ENCODE peak calls at places on chromosomes 6 and 20, in four cellular contexts. M is psoas muscle, K is activated B cell treated with CpG ODN at 0.5 μM for 24 hours, N is GM13977. Q is an unnamed sample.

GRCh38 chr20:25282796-25283195 is 34.9 kb downstream of the PYGB start:
- DNase-seq in M (no peak), K (no peak), N (no peak), Q (no peak)

GRCh38 chr6:83153958-83154357 is 39.1 kb downstream of the PGM3 start:
- DNase-seq in M (no peak), K (no peak), N (no peak), Q (no peak)

GRCh38 chr20:5652626-5653573 is 97.3 kb upstream of the SHLD1 start:
- DNase-seq in M (no peak), K (no peak), N (no peak), Q (no peak)

GRCh38 chr6:4402477-4402976 is 267.2 kb upstream of the ECI2 start:
- DNase-seq in M (peak; percentile 42), K (no peak), N (no peak), Q (no peak)

GRCh38 chr6:42821341-42821668 is 39.5 kb downstream of the BICRAL start:
- DNase-seq in M (no peak), K (no peak), N (no peak), Q (no peak)

GRCh38 chr6:1494671-1495070 is 105.3 kb downstream of the FOXF2 start:
- DNase-seq in M (no peak), K (no peak), N (no peak), Q (no peak)

GRCh38 chr20:62995481-62995880 is 11.3 kb downstream of the BHLHE23 start:
- DNase-seq in M (no peak), K (no peak), N (no peak), Q (no peak)

GRCh38 chr6:106160189-106160588 is 74.1 kb downstream of the PRDM1 start:
- DNase-seq in M (no peak), K (no peak), N (no peak), Q (no peak)

GRCh38 chr6:4522453-4522852 is 253.8 kb upstream of the CDYL start:
- DNase-seq in M (no peak), K (no peak), N (no peak), Q (no peak)

GRCh38 chr20:52190437-52191131 is 995 bp downstream of the ZFP64 start:
- DNase-seq in M (no peak), K (peak; percentile 26), N (peak; percentile 68), Q (peak; percentile 31)

GRCh38 chr6:107105511-107106116 is 9.7 kb downstream of the BEND3 start:
- DNase-seq in M (no peak), K (no peak), N (no peak), Q (peak; percentile 37)

GRCh38 chr20:49579195-49579594 is 11.3 kb upstream of the PTGIS start:
- DNase-seq in M (no peak), K (no peak), N (no peak), Q (no peak)

GRCh38 chr6:138397128-138397814 is 6.8 kb upstream of the HEBP2 start:
- DNase-seq in M (no peak), K (no peak), N (no peak), Q (no peak)

GRCh38 chr20:41231850-41232249 is 85.7 kb downstream of the ZHX3 start:
- DNase-seq in M (no peak), K (no peak), N (no peak), Q (no peak)

GRCh38 chr6:37807656-37808055 is 11.9 kb upstream of the ZFAND3 start:
- DNase-seq in M (peak; percentile 35), K (no peak), N (no peak), Q (no peak)

GRCh38 chr6:13725570-13725969 is 13.9 kb upstream of the RANBP9 start:
- DNase-seq in M (no peak), K (no peak), N (no peak), Q (no peak)

GRCh38 chr20:40688129-40689099 is 622 bp downstream of the MAFB start:
- DNase-seq in M (peak; percentile 43), K (no peak), N (no peak), Q (peak; percentile 27)

GRCh38 chr20:61476956-61477355 is 224.9 kb downstream of the CDH4 start:
- DNase-seq in M (no peak), K (no peak), N (no peak), Q (no peak)

DNA sequence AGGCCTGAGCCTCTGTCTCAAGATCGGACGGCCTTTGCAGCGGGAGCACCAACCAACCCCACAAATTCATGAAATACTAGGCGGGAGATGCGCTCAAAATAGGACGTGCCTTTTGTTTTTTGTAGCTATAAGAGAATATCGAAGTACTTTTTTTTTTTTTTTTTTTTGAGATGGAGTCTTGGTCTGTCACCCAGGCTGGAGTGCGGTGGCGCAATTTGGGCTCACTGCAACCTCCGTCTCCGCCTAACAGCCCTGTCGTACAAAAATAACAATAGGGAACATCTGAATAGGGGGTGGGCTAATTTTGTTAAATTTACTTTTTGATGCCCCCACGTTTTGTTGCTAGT is 5.9 kb upstream of the TUBB2A start:
- DNase-seq in M (peak; percentile 45), K (no peak), N (no peak), Q (no peak)
- TF ChIP-seq CTCF in M (no peak), K (no peak), N (peak; percentile 9), Q (no peak)

GRCh38 chr6:144931172-144932035 is 646.3 kb downstream of the UTRN start:
- DNase-seq in M (no peak), K (no peak), N (no peak), Q (peak; percentile 41)
- TF ChIP-seq CTCF in M (peak; percentile 45), K (no peak), N (peak; percentile 58), Q (peak; percentile 66)

DNA sequence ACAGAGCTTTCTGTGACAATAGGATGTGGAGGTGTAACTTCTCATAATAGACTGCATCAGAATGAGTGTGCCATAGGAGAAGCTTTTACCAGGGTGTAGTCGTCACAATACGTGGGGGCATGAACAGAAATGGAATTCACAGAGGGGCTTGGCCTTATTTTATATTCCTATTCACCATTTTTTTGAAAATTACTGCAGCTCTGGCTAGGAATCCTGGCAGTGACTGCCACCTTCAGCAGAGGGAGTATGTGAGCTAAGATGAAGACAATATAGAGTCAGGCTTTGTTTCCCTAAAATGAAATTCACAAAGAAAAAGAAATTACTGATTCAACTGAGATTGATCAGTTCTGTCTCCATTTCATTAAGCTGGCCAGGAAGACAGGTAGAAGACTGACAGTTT is 13.9 kb downstream of the TOMM6 start:
- DNase-seq in M (no peak), K (no peak), N (no peak), Q (no peak)
- TF ChIP-seq CTCF in M (no peak), K (no peak), N (peak; percentile 48), Q (peak; percentile 20)

DNA sequence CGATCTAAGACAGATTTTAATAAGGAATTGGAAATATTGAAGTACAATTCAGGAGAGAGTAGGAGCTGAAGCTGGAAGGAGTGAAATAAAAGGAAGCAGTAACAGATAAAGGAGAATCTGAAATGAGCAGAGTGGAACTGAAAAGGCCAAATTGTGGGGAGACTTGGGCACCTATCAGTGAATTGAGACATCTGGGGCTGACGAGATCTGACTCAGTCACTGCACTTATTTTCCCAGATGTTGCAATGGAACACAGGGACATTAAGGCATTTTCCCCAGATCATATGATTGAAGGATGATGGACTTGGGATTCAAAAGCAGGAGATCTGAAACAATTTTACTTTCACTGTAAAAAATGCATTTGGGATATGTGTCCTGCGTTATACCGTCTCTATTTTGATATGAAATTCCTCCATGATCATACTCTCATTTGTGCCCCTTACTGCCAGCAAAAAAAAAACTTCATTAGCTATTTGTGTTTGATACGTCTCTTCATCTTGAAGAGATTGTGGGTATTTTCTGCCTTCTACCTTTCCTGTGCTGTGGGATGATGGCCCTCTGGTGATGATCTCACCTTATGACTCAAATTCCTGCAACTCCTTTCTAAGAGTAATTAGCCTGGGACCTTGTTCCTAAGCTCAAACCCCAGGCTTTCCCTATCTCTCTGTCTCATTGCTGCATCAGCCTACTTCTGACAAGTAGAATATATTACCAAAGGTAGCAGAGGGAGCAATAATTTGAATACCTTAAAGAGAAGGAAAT is 278.5 kb upstream of the MAN1A1 start:
- DNase-seq in M (no peak), K (no peak), N (no peak), Q (no peak)
- TF ChIP-seq CTCF in M (no peak), K (no peak), N (no peak), Q (no peak)

GRCh38 chr20:23362392-23363256 is 642 bp downstream of the GZF1 start:
- DNase-seq in M (peak; percentile 64), K (no peak), N (no peak), Q (peak; percentile 48)
- TF ChIP-seq CTCF in M (no peak), K (no peak), N (no peak), Q (no peak)

Q was measured in endothelial cell.